ENCODE peak calls at places on chromosome 22, in five cellular contexts. One of them, this sample, is unnamed.

GRCh38 chr22:19878461-19879247 is 24.0 kb upstream of the GNB1L start:
- DNase-seq in K562: no peak
- DNase-seq in A549: no peak
- DNase-seq in GM12878: no peak
- DNase-seq in HepG2: no peak
- DNase-seq in this sample: no peak

GRCh38 chr22:46749682-46750529 is 11.9 kb upstream of the CERK start:
- DNase-seq in K562: no peak
- DNase-seq in A549: no peak
- DNase-seq in GM12878: no peak
- DNase-seq in HepG2: no peak
- DNase-seq in this sample: no peak

GRCh38 chr22:29997516-29997915 is 82.7 kb upstream of the HORMAD2 start:
- DNase-seq in K562: no peak
- DNase-seq in A549: no peak
- DNase-seq in GM12878: no peak
- DNase-seq in HepG2: no peak
- DNase-seq in this sample: no peak

GRCh38 chr22:19875531-19876313 is 21.0 kb upstream of the GNB1L start:
- DNase-seq in K562: peak; percentile 77
- DNase-seq in A549: no peak
- DNase-seq in GM12878: no peak
- DNase-seq in HepG2: no peak
- DNase-seq in this sample: no peak

GRCh38 chr22:19687561-19688300 is 26.6 kb upstream of the SEPTIN5 start:
- DNase-seq in K562: peak; percentile 66
- DNase-seq in A549: no peak
- DNase-seq in GM12878: no peak
- DNase-seq in HepG2: no peak
- DNase-seq in this sample: peak; percentile 97

GRCh38 chr22:46234851-46235437 is 15.1 kb downstream of the CDPF1 start:
- DNase-seq in K562: peak; percentile 75
- DNase-seq in A549: no peak
- DNase-seq in GM12878: no peak
- DNase-seq in HepG2: no peak
- DNase-seq in this sample: no peak

GRCh38 chr22:25008666-25009065 is 56.1 kb downstream of the KIAA1671 start:
- DNase-seq in K562: no peak
- DNase-seq in A549: no peak
- DNase-seq in GM12878: peak; percentile 35
- DNase-seq in HepG2: no peak
- DNase-seq in this sample: no peak

GRCh38 chr22:45548991-45549736 is 46.5 kb downstream of the FBLN1 start:
- DNase-seq in K562: peak; percentile 41
- DNase-seq in A549: peak; percentile 90
- DNase-seq in GM12878: no peak
- DNase-seq in HepG2: no peak
- DNase-seq in this sample: peak; percentile 45

GRCh38 chr22:44070029-44070428 is 45.9 kb downstream of the PARVB start:
- DNase-seq in K562: no peak
- DNase-seq in A549: no peak
- DNase-seq in GM12878: no peak
- DNase-seq in HepG2: no peak
- DNase-seq in this sample: no peak

GRCh38 chr22:44091021-44091721 is 67.1 kb downstream of the PARVB start:
- DNase-seq in K562: peak; percentile 20
- DNase-seq in A549: peak; percentile 32
- DNase-seq in GM12878: no peak
- DNase-seq in HepG2: peak; percentile 10
- DNase-seq in this sample: peak; percentile 40

GRCh38 chr22:46789992-46790391 is 27.5 kb downstream of the TBC1D22A start:
- DNase-seq in K562: no peak
- DNase-seq in A549: no peak
- DNase-seq in GM12878: no peak
- DNase-seq in HepG2: no peak
- DNase-seq in this sample: no peak

GRCh38 chr22:48402591-48403031 is 1425.1 kb downstream of the BRD1 start:
- DNase-seq in K562: no peak
- DNase-seq in A549: no peak
- DNase-seq in GM12878: no peak
- DNase-seq in HepG2: no peak
- DNase-seq in this sample: no peak

GRCh38 chr22:17085277-17086091 is 684 bp downstream of the IL17RA start:
- DNase-seq in K562: peak; percentile 67
- DNase-seq in A549: no peak
- DNase-seq in GM12878: no peak
- DNase-seq in HepG2: no peak
- DNase-seq in this sample: peak; percentile 60

GRCh38 chr22:49948958-49949913 is 11.3 kb upstream of the PIM3 start:
- DNase-seq in K562: no peak
- DNase-seq in A549: no peak
- DNase-seq in GM12878: no peak
- DNase-seq in HepG2: peak; percentile 84
- DNase-seq in this sample: no peak

GRCh38 chr22:47564158-47564450 is 801.7 kb downstream of the TBC1D22A start:
- DNase-seq in K562: no peak
- DNase-seq in A549: no peak
- DNase-seq in GM12878: no peak
- DNase-seq in HepG2: no peak
- DNase-seq in this sample: no peak

GRCh38 chr22:46224771-46225290 is 25.3 kb downstream of the CDPF1 start:
- DNase-seq in K562: no peak
- DNase-seq in A549: no peak
- DNase-seq in GM12878: no peak
- DNase-seq in HepG2: no peak
- DNase-seq in this sample: no peak

GRCh38 chr22:46931881-46932280 is 169.4 kb downstream of the TBC1D22A start:
- DNase-seq in K562: no peak
- DNase-seq in A549: no peak
- DNase-seq in GM12878: no peak
- DNase-seq in HepG2: no peak
- DNase-seq in this sample: no peak

GRCh38 chr22:49462795-49463194 is 364.9 kb downstream of the BRD1 start:
- DNase-seq in K562: no peak
- DNase-seq in A549: no peak
- DNase-seq in GM12878: no peak
- DNase-seq in HepG2: no peak
- DNase-seq in this sample: peak; percentile 91

GRCh38 chr22:47115921-47116320 is 353.5 kb downstream of the TBC1D22A start:
- DNase-seq in K562: no peak
- DNase-seq in A549: no peak
- DNase-seq in GM12878: no peak
- DNase-seq in HepG2: no peak
- DNase-seq in this sample: no peak

GRCh38 chr22:18991138-18991432 is 55.0 kb upstream of the PRODH start:
- DNase-seq in K562: no peak
- DNase-seq in A549: no peak
- DNase-seq in GM12878: no peak
- DNase-seq in HepG2: no peak
- DNase-seq in this sample: no peak

GRCh38 chr22:17132112-17132511 is 11.0 kb upstream of the TMEM121B start:
- DNase-seq in K562: no peak
- DNase-seq in A549: no peak
- DNase-seq in GM12878: no peak
- DNase-seq in HepG2: no peak
- DNase-seq in this sample: no peak

GRCh38 chr22:26798433-26799065 is 141.2 kb downstream of the MIAT start:
- DNase-seq in K562: no peak
- DNase-seq in A549: no peak
- DNase-seq in GM12878: no peak
- DNase-seq in HepG2: no peak
- DNase-seq in this sample: no peak

GRCh38 chr22:46421272-46421671 is 85.8 kb downstream of the TRMU start:
- DNase-seq in K562: no peak
- DNase-seq in A549: no peak
- DNase-seq in GM12878: peak; percentile 35
- DNase-seq in HepG2: no peak
- DNase-seq in this sample: no peak

GRCh38 chr22:18068381-18068988 is 9.3 kb upstream of the PEX26 start:
- DNase-seq in K562: no peak
- DNase-seq in A549: no peak
- DNase-seq in GM12878: no peak
- DNase-seq in HepG2: peak; percentile 55
- DNase-seq in this sample: no peak

GRCh38 chr22:46052801-46053562 is 76.0 kb upstream of the WNT7B start:
- DNase-seq in K562: no peak
- DNase-seq in A549: no peak
- DNase-seq in GM12878: no peak
- DNase-seq in HepG2: no peak
- DNase-seq in this sample: no peak

GRCh38 chr22:44524806-44525205 is 26.8 kb upstream of the RTL6 start:
- DNase-seq in K562: no peak
- DNase-seq in A549: no peak
- DNase-seq in GM12878: no peak
- DNase-seq in HepG2: no peak
- DNase-seq in this sample: no peak

GRCh38 chr22:48493733-48494132 is 1333.9 kb downstream of the BRD1 start:
- DNase-seq in K562: no peak
- DNase-seq in A549: no peak
- DNase-seq in GM12878: no peak
- DNase-seq in HepG2: no peak
- DNase-seq in this sample: no peak

GRCh38 chr22:42387631-42388030 is 44.6 kb downstream of the NFAM1 start:
- DNase-seq in K562: no peak
- DNase-seq in A549: no peak
- DNase-seq in GM12878: no peak
- DNase-seq in HepG2: no peak
- DNase-seq in this sample: no peak

GRCh38 chr22:42384506-42384905 is 47.7 kb downstream of the NFAM1 start:
- DNase-seq in K562: no peak
- DNase-seq in A549: no peak
- DNase-seq in GM12878: no peak
- DNase-seq in HepG2: no peak
- DNase-seq in this sample: no peak

GRCh38 chr22:42385691-42386090 is 46.5 kb downstream of the NFAM1 start:
- DNase-seq in K562: no peak
- DNase-seq in A549: no peak
- DNase-seq in GM12878: no peak
- DNase-seq in HepG2: no peak
- DNase-seq in this sample: no peak

GRCh38 chr22:42388130-42388797 is 43.9 kb downstream of the NFAM1 start:
- DNase-seq in K562: peak; percentile 30
- DNase-seq in A549: no peak
- DNase-seq in GM12878: no peak
- DNase-seq in HepG2: no peak
- DNase-seq in this sample: no peak

DNA sequence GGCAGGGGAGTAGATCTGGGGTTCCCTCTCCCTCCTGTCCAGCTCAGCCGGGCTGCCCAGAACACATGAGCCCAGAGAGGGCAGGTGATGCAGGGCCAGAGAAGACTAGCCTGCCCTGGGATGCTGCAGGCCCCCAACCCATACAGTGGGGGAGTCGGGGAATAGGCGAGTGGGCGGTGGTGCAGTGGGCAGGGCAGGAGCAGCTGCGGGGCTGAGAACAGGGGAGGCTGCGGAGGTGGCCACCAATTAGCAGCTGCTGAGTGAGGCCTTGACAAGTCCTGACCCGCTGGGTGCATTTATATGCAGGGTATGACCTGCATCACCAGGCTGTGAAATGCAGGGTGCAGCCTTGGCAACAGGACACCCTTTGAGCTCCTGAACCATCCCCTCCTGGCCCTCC is 43.1 kb downstream of the NFAM1 start:
- DNase-seq in K562: no peak
- DNase-seq in A549: no peak
- DNase-seq in GM12878: no peak
- DNase-seq in HepG2: no peak
- DNase-seq in this sample: no peak
- TF ChIP-seq MYC in K562: no peak
- TF ChIP-seq MYC in A549: no peak
- TF ChIP-seq MYC in GM12878: no peak
- TF ChIP-seq MYC in HepG2: no peak
- TF ChIP-seq MYC in this sample: no peak

GRCh38 chr22:35966314-35967045 is 62.1 kb downstream of the RBFOX2 start:
- DNase-seq in K562: no peak
- DNase-seq in A549: no peak
- DNase-seq in GM12878: no peak
- DNase-seq in HepG2: no peak
- DNase-seq in this sample: no peak
- TF ChIP-seq MYC in K562: no peak
- TF ChIP-seq MYC in A549: no peak
- TF ChIP-seq MYC in GM12878: no peak
- TF ChIP-seq MYC in HepG2: no peak
- TF ChIP-seq MYC in this sample: no peak

DNA sequence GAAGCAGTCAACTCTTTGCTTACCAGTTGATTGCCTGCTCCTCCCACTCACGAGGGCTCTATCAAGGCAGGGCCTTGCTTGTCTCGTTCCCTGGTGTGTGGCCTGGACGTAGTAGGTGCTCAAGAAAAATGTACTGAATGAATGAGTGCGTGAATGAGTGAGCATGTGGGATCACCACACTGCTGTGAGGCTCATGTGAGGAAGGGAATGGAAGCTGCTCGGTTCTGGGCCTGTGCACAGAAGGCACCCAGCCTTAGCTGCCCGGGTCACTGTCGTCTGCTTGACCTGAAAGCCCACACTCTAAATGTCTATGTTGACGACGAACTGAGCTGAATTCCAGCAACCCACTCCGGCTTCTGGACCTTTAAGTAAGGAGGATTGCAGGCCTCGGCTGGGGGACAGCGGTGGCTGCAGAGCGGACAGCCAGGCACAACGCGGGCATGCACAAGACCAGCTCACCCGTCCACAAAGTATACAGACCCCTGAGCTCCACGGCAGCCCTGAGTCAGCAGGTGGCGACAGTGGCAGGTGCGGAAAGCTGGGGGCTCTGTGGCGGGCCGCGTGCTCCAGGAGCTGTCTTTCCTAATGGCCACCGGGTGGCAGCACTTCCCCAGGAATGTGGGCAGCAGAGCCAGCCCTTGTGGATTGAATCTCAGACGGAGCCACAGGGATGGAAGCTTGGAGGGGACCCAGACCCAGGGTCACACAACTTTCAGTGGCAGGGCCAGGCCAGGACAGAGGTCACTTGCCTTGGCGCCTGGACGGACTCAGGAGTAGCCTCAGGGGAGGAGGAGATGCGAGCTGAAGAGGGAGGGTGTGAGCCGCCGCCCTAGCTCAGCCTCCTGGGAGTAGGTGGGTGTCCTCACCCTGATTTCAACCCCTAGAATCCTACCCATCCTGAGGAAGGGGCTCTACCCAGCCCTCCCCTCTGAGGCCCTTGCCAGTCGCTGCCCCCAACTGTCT is 5.0 kb upstream of the PICK1 start:
- DNase-seq in K562: peak; percentile 78
- DNase-seq in A549: peak; percentile 76
- DNase-seq in GM12878: peak; percentile 30
- DNase-seq in HepG2: peak; percentile 84
- DNase-seq in this sample: peak; percentile 78
- TF ChIP-seq MYC in K562: no peak
- TF ChIP-seq MYC in A549: peak; percentile 54
- TF ChIP-seq MYC in GM12878: peak; percentile 29
- TF ChIP-seq MYC in HepG2: peak; percentile 97
- TF ChIP-seq MYC in this sample: peak; percentile 82

DNA sequence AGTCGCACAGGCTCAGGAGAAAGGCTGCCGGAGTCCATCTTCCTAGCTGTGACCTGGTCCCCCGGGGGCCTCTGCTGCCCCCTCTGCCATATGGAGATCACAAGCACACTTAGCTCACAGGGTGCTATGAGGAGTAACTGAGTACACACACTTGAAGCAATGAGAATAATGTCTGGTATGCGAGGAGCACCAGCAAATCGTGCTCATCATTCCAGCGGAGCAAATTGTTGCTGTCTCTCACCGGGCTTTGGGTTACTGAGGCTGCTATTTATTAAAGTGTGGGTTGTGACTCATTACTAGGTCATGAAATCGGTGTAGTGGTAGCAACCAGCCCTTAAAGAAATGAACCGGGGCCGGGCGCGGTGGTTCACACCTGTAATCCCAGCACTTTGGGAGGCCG is 48.1 kb upstream of the EIF3D start:
- DNase-seq in K562: no peak
- DNase-seq in A549: peak; percentile 49
- DNase-seq in GM12878: no peak
- DNase-seq in HepG2: peak; percentile 3
- DNase-seq in this sample: no peak
- TF ChIP-seq MYC in K562: no peak
- TF ChIP-seq MYC in A549: no peak
- TF ChIP-seq MYC in GM12878: no peak
- TF ChIP-seq MYC in HepG2: no peak
- TF ChIP-seq MYC in this sample: no peak

This sample was measured in NB4.